ENCODE peak calls at places on chromosomes 3 and 15, in six cellular contexts. S is uterus, G is fibroblast of lung, K is epithelial cell of prostate, A is GM12878, E is RWPE1. I is an unnamed sample.

GRCh38 chr3:179732661-179733348 is 80.0 kb downstream of the USP13 start:
- DNase-seq in K (no peak), G (no peak), A (no peak), S (no peak), E (no peak), I (no peak)

GRCh38 chr3:181326637-181327223 is 337.2 kb upstream of the DNAJC19 start:
- DNase-seq in G (peak; percentile 30), A (no peak), S (no peak), K (no peak), E (peak; percentile 52), I (no peak)

GRCh38 chr3:133280591-133280990 is 119.3 kb upstream of the BFSP2 start:
- DNase-seq in G (no peak), K (no peak), E (no peak), A (no peak), S (no peak), I (no peak)

GRCh38 chr15:83109532-83109931 is 2.1 kb downstream of the TM6SF1 start:
- DNase-seq in G (no peak), E (no peak), K (no peak), S (no peak), A (no peak), I (no peak)

GRCh38 chr15:82122754-82123400 is 77.1 kb upstream of the MEX3B start:
- DNase-seq in S (peak; percentile 76), A (no peak), E (peak; percentile 96), K (peak; percentile 95), G (peak; percentile 99), I (no peak)

GRCh38 chr3:71859128-71859519 is 74.2 kb upstream of the PROK2 start:
- DNase-seq in S (no peak), A (no peak), E (no peak), K (no peak), G (peak; percentile 1), I (peak; percentile 1)

GRCh38 chr15:58716027-58716426 is 33.5 kb downstream of the ADAM10 start:
- DNase-seq in A (no peak), G (no peak), S (no peak), E (no peak), K (no peak), I (no peak)

GRCh38 chr3:157405457-157405856 is 31.2 kb upstream of the PTX3 start:
- DNase-seq in E (no peak), G (peak; percentile 89), S (no peak), K (no peak), A (no peak), I (no peak)

GRCh38 chr3:136612512-136612911 is 139.7 kb downstream of the STAG1 start:
- DNase-seq in E (no peak), A (no peak), K (no peak), S (no peak), G (peak; percentile 35), I (no peak)

GRCh38 chr15:39397883-39398282 is 183.0 kb upstream of the THBS1 start:
- DNase-seq in K (no peak), E (no peak), G (peak; percentile 57), A (no peak), S (no peak), I (no peak)

GRCh38 chr15:51499379-51499976 is 123.1 kb downstream of the DMXL2 start:
- DNase-seq in E (peak; percentile 52), G (peak; percentile 39), A (no peak), S (no peak), K (no peak), I (no peak)

GRCh38 chr15:32901995-32902394 is 184.2 kb downstream of the GREM1 start:
- DNase-seq in E (no peak), S (no peak), G (no peak), K (no peak), A (no peak), I (no peak)

GRCh38 chr3:97291901-97292300 is 472.7 kb upstream of the ARL6 start:
- DNase-seq in S (no peak), G (no peak), E (no peak), A (no peak), K (no peak), I (no peak)

GRCh38 chr3:189863031-189863430 is 231.8 kb downstream of the TP63 start:
- DNase-seq in E (peak; percentile 25), A (no peak), S (no peak), G (no peak), K (no peak), I (no peak)

GRCh38 chr3:73580343-73580742 is 44.4 kb downstream of the PDZRN3 start:
- DNase-seq in S (peak; percentile 39), G (peak; percentile 93), E (peak; percentile 35), K (peak; percentile 95), A (no peak), I (no peak)

GRCh38 chr15:49570672-49571071 is 49.9 kb downstream of the FAM227B start:
- DNase-seq in S (no peak), E (no peak), G (no peak), A (no peak), K (no peak), I (no peak)

GRCh38 chr3:124972457-124972856 is 37.9 kb upstream of the MUC13 start:
- DNase-seq in G (no peak), S (no peak), K (no peak), A (no peak), E (no peak), I (no peak)

GRCh38 chr15:31023841-31024240 is 32.4 kb upstream of the MTMR10 start:
- DNase-seq in K (peak; percentile 74), E (peak; percentile 76), G (peak; percentile 33), A (no peak), S (no peak), I (no peak)

GRCh38 chr3:172323894-172324590 is 124.2 kb downstream of the GHSR start:
- DNase-seq in A (no peak), E (no peak), S (peak; percentile 43), G (peak; percentile 99), K (no peak), I (no peak)

GRCh38 chr3:88433572-88433971 is 283.8 kb downstream of the C3orf38 start:
- DNase-seq in K (no peak), E (no peak), S (no peak), G (no peak), A (peak; percentile 35), I (no peak)

GRCh38 chr3:58358092-58358491 is 25.4 kb downstream of the PXK start:
- DNase-seq in K (no peak), E (no peak), G (no peak), S (no peak), A (no peak), I (no peak)

GRCh38 chr15:97522362-97522761 is 438.1 kb upstream of the ARRDC4 start:
- DNase-seq in A (no peak), K (no peak), S (no peak), E (no peak), G (peak; percentile 6), I (no peak)

GRCh38 chr15:90018216-90018831 is 17.2 kb downstream of the ZNF710 start:
- DNase-seq in A (no peak), E (no peak), G (no peak), S (no peak), K (no peak), I (no peak)
- H3K27ac ChIP-seq in A (peak overlapping the region; percentile 40), E (peak overlapping the region; percentile 31), G (no peak overlapping the region), S (no peak overlapping the region), K (no peak overlapping the region), I (no peak overlapping the region)

GRCh38 chr3:44762690-44763089 is 1.1 kb downstream of the KIF15 start:
- DNase-seq in G (no peak), S (no peak), A (no peak), K (no peak), E (no peak), I (no peak)
- H3K27ac ChIP-seq in G (peak overlapping the region; percentile 87), S (no peak overlapping the region), A (peak overlapping the region; percentile 93), K (no peak overlapping the region), E (no peak overlapping the region), I (no peak overlapping the region)

DNA sequence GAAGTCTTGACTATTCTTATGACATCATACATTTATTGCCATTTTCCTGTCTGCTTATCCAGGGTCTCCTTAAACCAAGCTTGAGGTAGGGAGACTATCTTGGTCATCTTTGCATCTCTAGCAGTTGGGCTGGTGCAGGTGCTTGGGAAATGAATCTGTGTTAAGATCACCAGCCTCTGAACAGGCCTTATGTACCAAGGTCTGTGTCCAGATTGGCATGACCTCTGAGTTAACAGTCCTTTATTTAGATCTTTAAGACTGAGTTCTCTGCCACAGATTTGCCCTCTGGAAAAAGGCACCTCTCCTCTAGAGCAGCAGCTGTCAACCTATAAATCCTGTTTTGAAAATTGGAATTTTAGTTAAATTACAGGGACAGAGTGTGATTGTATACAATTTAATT is 35.4 kb downstream of the RAB7A start:
- DNase-seq in E (no peak), K (no peak), A (no peak), S (no peak), G (no peak), I (no peak)
- H3K27ac ChIP-seq in E (no peak overlapping the region), K (no peak overlapping the region), A (no peak overlapping the region), S (no peak overlapping the region), G (no peak overlapping the region), I (no peak overlapping the region)

DNA sequence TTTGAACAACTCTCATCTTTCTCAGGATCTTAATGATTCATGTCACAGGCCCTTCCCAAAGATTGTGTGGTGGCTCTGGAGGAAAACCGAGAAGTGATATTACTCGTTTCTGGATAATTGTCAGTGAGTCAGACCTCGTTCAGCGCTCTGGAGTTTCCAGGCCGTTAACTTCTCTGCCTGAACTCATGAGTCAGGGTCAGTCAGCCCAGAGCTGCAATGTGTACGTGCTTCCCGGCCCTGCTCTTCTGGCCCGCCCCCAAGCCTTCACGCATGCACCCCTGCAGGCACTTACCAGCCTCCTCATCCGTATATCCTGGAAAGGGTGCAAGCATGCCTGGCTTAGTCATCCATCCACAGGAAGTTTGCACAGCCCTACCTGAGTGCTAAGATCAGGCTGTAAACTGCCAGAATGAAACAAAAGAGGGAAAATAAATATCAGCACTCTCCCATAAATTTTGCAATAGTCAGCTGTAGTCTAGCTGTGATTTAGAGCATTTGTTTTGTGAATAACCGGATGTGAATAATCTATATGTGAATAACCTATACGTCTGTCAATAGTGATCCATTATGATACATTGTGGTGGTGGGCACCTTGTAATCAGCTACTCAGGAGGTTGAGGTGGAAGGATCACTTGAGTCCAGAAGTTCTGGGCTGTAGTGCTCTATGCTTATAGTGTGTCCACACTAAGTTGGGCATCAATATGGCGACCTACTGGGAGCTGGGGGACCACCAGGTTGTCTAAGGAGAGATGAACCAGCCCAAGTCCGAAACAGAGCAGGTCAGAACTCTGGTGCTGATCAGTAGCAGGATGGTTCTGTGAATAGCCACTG is 35.3 kb upstream of the SEMA4B start:
- DNase-seq in G (peak; percentile 99), A (peak; percentile 64), E (peak; percentile 96), K (peak; percentile 100), S (peak; percentile 43), I (no peak)
- H3K27ac ChIP-seq in G (peak overlapping the region; percentile 24), A (peak overlapping the region; percentile 48), E (peak overlapping the region; percentile 94), K (peak overlapping the region; percentile 98), S (no peak overlapping the region), I (no peak overlapping the region)

DNA sequence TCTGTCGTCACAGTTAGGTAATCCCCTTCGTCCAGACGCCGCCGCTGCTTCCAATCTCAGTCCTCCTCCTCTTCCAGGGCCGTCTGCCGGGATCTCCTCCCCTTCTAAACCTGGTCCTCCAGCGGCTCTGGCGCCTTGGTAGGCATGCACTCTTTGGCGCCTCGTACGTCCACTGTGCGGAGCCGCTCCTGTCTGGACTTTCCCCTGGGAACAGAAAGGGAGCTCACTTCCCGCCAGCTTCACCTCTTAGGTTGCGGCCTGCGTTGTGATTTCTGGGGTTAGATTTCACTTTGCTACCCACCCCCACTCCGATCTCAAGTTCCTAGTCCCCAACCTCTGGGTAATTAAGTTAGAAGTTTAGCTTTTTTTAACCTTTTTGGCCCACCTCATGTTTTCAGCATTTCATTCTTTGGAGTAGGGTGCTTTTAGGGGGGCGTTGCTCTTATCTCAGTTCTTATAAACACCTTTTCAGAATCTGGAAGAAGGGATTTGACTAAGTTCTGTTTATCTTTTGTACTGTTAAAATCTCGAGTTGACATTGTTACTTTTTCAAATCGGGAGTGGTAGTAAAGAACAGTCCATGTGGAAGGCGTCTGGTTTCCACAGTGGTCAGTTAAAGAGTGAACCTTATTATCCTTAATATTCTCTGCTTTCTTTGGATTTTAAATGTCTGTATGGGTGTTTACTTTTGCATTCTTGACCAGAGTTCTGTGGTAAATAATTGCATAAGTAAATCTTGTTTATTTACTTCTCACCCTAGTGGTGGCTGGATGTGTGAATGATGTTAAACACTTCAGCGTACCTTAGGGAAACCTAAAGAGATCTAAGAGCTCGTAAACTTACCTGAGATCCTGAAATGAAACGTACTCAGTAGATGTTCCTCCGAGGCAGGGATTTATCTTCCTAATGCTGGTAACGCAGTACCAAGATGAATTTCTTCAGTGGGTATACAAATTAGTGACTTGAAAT is 611 bp downstream of the CTDSPL2 start:
- DNase-seq in K (no peak), G (peak; percentile 71), A (no peak), S (no peak), E (peak; percentile 60), I (no peak)
- H3K27ac ChIP-seq in K (peak overlapping the region; percentile 88), G (peak overlapping the region; percentile 96), A (peak overlapping the region; percentile 93), S (peak overlapping the region; percentile 98), E (peak overlapping the region; percentile 99), I (peak overlapping the region; percentile 92)

I was measured in substantia nigra.